ENCODE peak calls at places on chromosomes 13 and 19, in five cellular contexts. C is MM.1S, X is GM23338, H is GM23248, D is neural progenitor cell. Q is an unnamed sample.

GRCh38 chr19:10621966-10622365 is 3.4 kb upstream of the SLC44A2 start:
- DNase-seq in C (no peak), D (no peak), H (no peak), X (no peak), Q (no peak)

GRCh38 chr13:41613984-41614581 is 156.7 kb downstream of the RGCC start:
- DNase-seq in C (no peak), H (peak; percentile 90), D (peak; percentile 16), X (no peak), Q (peak; percentile 35)

GRCh38 chr13:69623973-69624372 is 483.7 kb upstream of the ATXN8OS start:
- DNase-seq in X (no peak), D (no peak), H (no peak), C (no peak), Q (no peak)

GRCh38 chr19:12052571-12053169 is at the start of gene ZNF878:
- DNase-seq in X (peak; percentile 99), C (no peak), H (peak; percentile 90), D (peak; percentile 99), Q (peak; percentile 95)

GRCh38 chr13:80338781-80339577 is 1.9 kb downstream of the SPRY2 start:
- DNase-seq in X (peak; percentile 72), C (no peak), H (peak; percentile 94), D (peak; percentile 90), Q (peak; percentile 56)

GRCh38 chr19:13990085-13990484 is 16.0 kb downstream of the RFX1 start:
- DNase-seq in C (no peak), H (no peak), X (no peak), D (no peak), Q (no peak)

GRCh38 chr13:111469916-111470506 is 149.6 kb downstream of the TEX29 start:
- DNase-seq in H (no peak), D (no peak), X (no peak), C (no peak), Q (no peak)

GRCh38 chr19:51320258-51320657 is 8.8 kb downstream of the IGLON5 start:
- DNase-seq in D (no peak), H (no peak), X (peak; percentile 19), C (no peak), Q (no peak)

GRCh38 chr13:114005206-114005720 is 31.4 kb upstream of the C13orf46 start:
- DNase-seq in D (no peak), C (no peak), X (no peak), H (no peak), Q (no peak)

GRCh38 chr19:13957107-13957506 is 4.8 kb downstream of the DCAF15 start:
- DNase-seq in H (no peak), D (no peak), C (no peak), X (no peak), Q (no peak)

GRCh38 chr19:22622901-22623840 is 11.0 kb upstream of the ZNF492 start:
- DNase-seq in X (no peak), C (no peak), D (no peak), H (peak; percentile 2), Q (no peak)

GRCh38 chr13:26202365-26202972 is 19.6 kb downstream of the RNF6 start:
- DNase-seq in C (no peak), X (no peak), H (peak; percentile 57), D (no peak), Q (no peak)

GRCh38 chr13:65592757-65593156 is 1637.4 kb downstream of the PCDH9 start:
- DNase-seq in C (no peak), H (no peak), D (no peak), X (no peak), Q (no peak)

GRCh38 chr13:24627090-24627714 is 53.0 kb upstream of the ATP12A start:
- DNase-seq in H (peak; percentile 60), D (peak; percentile 88), C (no peak), X (peak; percentile 90), Q (peak; percentile 54)

GRCh38 chr13:114283581-114283980 is 2.2 kb downstream of the UPF3A start:
- DNase-seq in H (no peak), D (no peak), C (no peak), X (no peak), Q (no peak)

GRCh38 chr19:35013820-35014754 is 14.0 kb downstream of the GRAMD1A start:
- DNase-seq in C (no peak), X (no peak), H (no peak), D (no peak), Q (no peak)

GRCh38 chr13:39510296-39510695 is 92.7 kb downstream of the LHFPL6 start:
- DNase-seq in D (no peak), X (no peak), C (peak; percentile 69), H (no peak), Q (no peak)

GRCh38 chr19:14363203-14364097 is 17.8 kb upstream of the ADGRE5 start:
- DNase-seq in X (peak; percentile 94), D (peak; percentile 78), H (peak; percentile 77), C (no peak), Q (peak; percentile 69)

GRCh38 chr13:46492946-46493345 is 60.0 kb upstream of the LRCH1 start:
- DNase-seq in H (peak; percentile 65), X (peak; percentile 77), D (peak; percentile 63), C (no peak), Q (peak; percentile 66)

GRCh38 chr19:33227242-33227650 is 1.6 kb upstream of the SLC7A10 start:
- DNase-seq in H (no peak), X (peak; percentile 76), D (no peak), C (no peak), Q (no peak)

GRCh38 chr19:55277494-55277893 is 2.4 kb downstream of the HSPBP1 start:
- DNase-seq in H (no peak), D (no peak), C (no peak), X (no peak), Q (no peak)

GRCh38 chr19:41696402-41697197 is 8.5 kb upstream of the CEACAM7 start:
- DNase-seq in C (no peak), X (peak; percentile 60), D (no peak), H (peak; percentile 16), Q (peak; percentile 28)

GRCh38 chr13:43783820-43784219 is 3.0 kb downstream of the ENOX1 start:
- DNase-seq in H (peak; percentile 73), X (peak; percentile 66), C (no peak), D (peak; percentile 55), Q (peak; percentile 42)

GRCh38 chr13:43785681-43786471 is 896 bp downstream of the ENOX1 start:
- DNase-seq in X (peak; percentile 70), H (peak; percentile 76), C (peak; percentile 18), D (peak; percentile 77), Q (peak; percentile 48)

GRCh38 chr13:43786472-43786765 is 353 bp downstream of the ENOX1 start:
- DNase-seq in D (no peak), H (no peak), C (no peak), X (no peak), Q (no peak)

GRCh38 chr13:43784491-43784890 is 2.3 kb downstream of the ENOX1 start:
- DNase-seq in H (peak; percentile 47), X (no peak), C (no peak), D (no peak), Q (no peak)

GRCh38 chr13:43785166-43785680 is 1.5 kb downstream of the ENOX1 start:
- DNase-seq in H (no peak), D (peak; percentile 25), C (no peak), X (peak; percentile 19), Q (no peak)
- H3K4me2 ChIP-seq in H (peak overlapping the region; percentile 68), D (peak overlapping the region; percentile 93), C (peak overlapping the region; percentile 76), X (peak overlapping the region; percentile 82), Q (peak overlapping the region; percentile 95)

GRCh38 chr13:29500426-29500825 is 95.1 kb downstream of the SLC7A1 start:
- DNase-seq in C (no peak), H (no peak), X (no peak), D (no peak), Q (no peak)

GRCh38 chr13:29503041-29503837 is 92.2 kb downstream of the SLC7A1 start:
- DNase-seq in D (peak; percentile 58), X (peak; percentile 71), C (no peak), H (no peak), Q (no peak)

GRCh38 chr13:29501674-29502073 is 93.8 kb downstream of the SLC7A1 start:
- DNase-seq in C (no peak), D (no peak), H (no peak), X (no peak), Q (no peak)

GRCh38 chr13:29504691-29505090 is 90.8 kb downstream of the SLC7A1 start:
- DNase-seq in H (no peak), C (no peak), D (no peak), X (no peak), Q (no peak)

DNA sequence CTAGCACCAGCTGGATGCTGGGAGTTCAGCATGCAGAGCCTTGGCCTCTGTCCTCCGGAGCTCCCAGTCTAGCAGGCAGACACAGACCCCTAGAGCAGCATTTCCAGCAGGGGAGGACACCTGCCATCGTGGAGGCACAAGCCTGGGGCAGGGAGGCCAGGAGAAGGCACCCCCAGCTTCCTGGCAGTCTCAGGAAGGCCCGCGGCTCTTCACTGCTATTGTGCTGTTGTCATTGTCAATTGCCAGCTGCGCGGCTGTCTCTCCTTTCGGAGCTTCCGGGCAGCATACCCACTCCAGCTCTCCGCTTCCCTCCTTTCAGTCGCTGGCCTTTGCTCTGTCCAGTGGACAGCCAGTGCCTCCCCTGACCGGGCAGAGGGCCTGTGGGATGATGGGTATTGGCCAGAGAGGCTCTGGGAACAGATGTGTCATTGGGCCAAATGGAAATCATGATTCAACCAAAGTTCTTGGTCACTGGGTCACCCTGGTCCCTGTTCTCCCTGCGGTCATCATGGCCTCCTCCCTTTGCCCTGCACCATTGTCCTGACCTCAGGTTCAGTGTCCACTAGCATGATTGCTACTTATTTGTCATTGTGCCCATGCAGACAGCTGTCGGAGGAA is 93.0 kb downstream of the SLC7A1 start:
- DNase-seq in H (no peak), C (no peak), D (no peak), X (no peak), Q (no peak)
- TF ChIP-seq EZH2 in H (no peak), C (no peak), D (no peak), X (no peak), Q (no peak)

GRCh38 chr13:79222427-79223205 is 183.4 kb downstream of the RBM26 start:
- DNase-seq in X (no peak), D (no peak), C (no peak), H (no peak), Q (no peak)

GRCh38 chr13:79226250-79226649 is 179.8 kb downstream of the RBM26 start:
- DNase-seq in C (no peak), D (no peak), H (no peak), X (no peak), Q (no peak)

GRCh38 chr13:79227418-79227817 is 178.6 kb downstream of the RBM26 start:
- DNase-seq in C (no peak), H (no peak), D (no peak), X (no peak), Q (no peak)

GRCh38 chr13:79226938-79227337 is 179.1 kb downstream of the RBM26 start:
- DNase-seq in H (no peak), C (no peak), D (no peak), X (peak; percentile 57), Q (no peak)

GRCh38 chr13:79225487-79226232 is 180.4 kb downstream of the RBM26 start:
- DNase-seq in H (peak; percentile 22), D (no peak), X (no peak), C (no peak), Q (peak; percentile 14)
- TF ChIP-seq EZH2phosphoT487 in H (no peak), D (no peak), X (no peak), C (no peak), Q (no peak)

DNA sequence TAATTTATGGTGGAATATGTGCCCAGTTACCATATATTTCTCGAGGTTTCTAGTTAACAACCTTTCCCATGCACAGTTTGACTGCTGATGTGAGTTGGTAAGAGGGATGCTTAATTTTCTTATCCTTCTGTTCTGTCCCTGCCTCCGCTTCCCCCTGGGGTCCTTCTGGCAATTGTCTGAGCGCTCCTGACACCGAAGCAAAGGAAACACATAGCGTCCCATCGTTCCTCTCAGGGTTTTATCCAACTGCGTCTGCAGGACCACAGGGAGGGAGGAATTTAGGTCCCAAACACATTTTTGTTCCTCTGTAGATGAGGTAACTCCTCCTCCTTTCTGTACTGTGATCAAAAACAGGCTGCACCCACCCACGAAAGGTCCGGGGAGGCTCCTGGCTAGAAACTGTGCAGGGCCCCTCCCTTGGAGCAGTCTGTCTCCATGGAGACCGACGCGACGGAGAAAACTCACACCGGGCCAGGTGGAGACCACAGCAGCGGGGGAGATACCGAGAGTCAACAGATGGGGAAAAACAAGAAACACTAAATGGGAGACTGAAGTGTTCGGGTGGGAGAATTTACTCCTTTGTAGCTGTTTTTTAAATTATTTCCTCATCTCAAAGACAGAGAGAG is 191.9 kb upstream of the NBEA start:
- DNase-seq in C (no peak), X (peak; percentile 68), D (peak; percentile 57), H (peak; percentile 12), Q (no peak)
- H3K4me2 ChIP-seq in C (no peak overlapping the region), X (peak overlapping the region; percentile 69), D (peak overlapping the region; percentile 84), H (peak overlapping the region; percentile 67), Q (no peak overlapping the region)